ENCODE peak calls at places on chromosomes 16 and 17, in six cellular contexts. Z is endothelial cell of umbilical vein, X is A549, J is adrenal gland, D is psoas muscle, Y is ascending aorta. K is an unnamed sample. For H3K9me3, the result is how much of the 10 kb centered on the place peaks cover.

GRCh38 chr17:41098476-41098875 is 534 bp upstream of the KRTAP4-8 start:
- DNase-seq in Y (no peak), X (no peak), D (no peak), Z (no peak), J (no peak), K (no peak)

GRCh38 chr17:73546770-73547345 is 97.4 kb downstream of the SDK2 start:
- DNase-seq in D (no peak), Y (no peak), Z (no peak), J (peak), X (peak), K (no peak)

GRCh38 chr16:54233626-54234025 is 53.0 kb downstream of the IRX3 start:
- DNase-seq in X (no peak), J (no peak), D (no peak), Y (no peak), Z (no peak), K (no peak)

GRCh38 chr16:1793578-1794220 is at the start of gene IGFALS:
- DNase-seq in Y (no peak), J (no peak), X (no peak), Z (no peak), D (peak), K (no peak)

GRCh38 chr17:55458977-55459376 is 37.3 kb upstream of the MMD start:
- DNase-seq in D (no peak), J (no peak), Z (peak), X (peak), Y (no peak), K (no peak)

GRCh38 chr17:41784207-41784744 is 2.2 kb downstream of the JUP start:
- DNase-seq in Y (no peak), J (no peak), X (peak), D (no peak), Z (peak), K (no peak)

GRCh38 chr17:39177256-39177655 is 11.3 kb upstream of the ARL5C start:
- DNase-seq in X (peak), Y (no peak), D (no peak), Z (no peak), J (no peak), K (no peak)

GRCh38 chr17:30858556-30859250 is 26.9 kb downstream of the ATAD5 start:
- DNase-seq in X (no peak), Y (no peak), Z (no peak), J (no peak), D (no peak), K (no peak)

DNA sequence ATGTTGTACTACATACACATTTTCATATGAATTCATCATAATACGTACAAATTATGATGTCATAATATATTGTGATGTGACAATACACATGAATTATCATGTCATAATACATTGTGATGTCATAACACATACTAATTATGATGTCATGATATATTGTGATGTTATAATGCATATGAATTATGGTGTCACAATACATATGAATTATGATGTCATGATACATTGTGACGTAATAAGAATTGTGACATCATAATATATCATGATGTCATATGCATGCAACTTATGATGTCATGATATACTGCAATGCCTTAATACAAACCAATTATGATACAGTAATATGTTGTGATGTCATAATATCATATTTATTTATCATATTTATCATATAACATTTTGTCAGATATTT is 2074.3 kb downstream of the TP53TG3F start:
- DNase-seq in Y (no peak), D (no peak), Z (no peak), X (no peak), J (no peak), K (no peak)
- H3K9me3 ChIP-seq in Y (under half), D (under half), Z (under half), X (under half), J (under half), K (under half)

GRCh38 chr16:34078697-34079096 is 619.3 kb downstream of the TP53TG3F start:
- DNase-seq in D (no peak), Y (no peak), J (no peak), X (no peak), Z (peak), K (no peak)
- H3K9me3 ChIP-seq in D (half or more), Y (under half), J (under half), X (under half), Z (under half), K (under half)

DNA sequence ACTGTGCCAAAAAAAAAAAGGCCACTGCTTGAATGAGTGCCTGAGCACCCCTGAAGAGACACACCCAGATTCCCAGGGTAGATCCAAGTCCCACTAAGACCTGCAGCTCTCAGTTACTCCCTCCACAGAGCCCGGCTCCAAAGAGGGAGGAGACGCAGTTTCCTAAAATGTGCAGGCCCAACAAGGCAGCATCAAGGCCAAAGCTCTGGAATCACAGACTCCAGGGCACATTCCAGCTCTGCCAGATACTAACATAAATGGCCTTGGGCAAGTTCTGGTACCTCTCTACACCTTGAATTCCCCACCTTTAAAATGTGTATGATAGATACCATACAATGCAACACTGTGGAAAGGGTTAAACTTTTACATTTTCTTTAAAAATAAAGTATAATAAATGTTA is 57.0 kb downstream of the GAS7 start:
- DNase-seq in Y (no peak), X (no peak), J (no peak), D (no peak), Z (no peak), K (no peak)
- H3K9me3 ChIP-seq in Y (under half), X (under half), J (under half), D (under half), Z (under half), K (under half)

GRCh38 chr17:67655478-67656148 is 62.1 kb upstream of the NOL11 start:
- DNase-seq in Z (no peak), J (no peak), Y (no peak), D (no peak), X (no peak), K (no peak)
- H3K9me3 ChIP-seq in Z (under half), J (under half), Y (under half), D (under half), X (under half), K (under half)

DNA sequence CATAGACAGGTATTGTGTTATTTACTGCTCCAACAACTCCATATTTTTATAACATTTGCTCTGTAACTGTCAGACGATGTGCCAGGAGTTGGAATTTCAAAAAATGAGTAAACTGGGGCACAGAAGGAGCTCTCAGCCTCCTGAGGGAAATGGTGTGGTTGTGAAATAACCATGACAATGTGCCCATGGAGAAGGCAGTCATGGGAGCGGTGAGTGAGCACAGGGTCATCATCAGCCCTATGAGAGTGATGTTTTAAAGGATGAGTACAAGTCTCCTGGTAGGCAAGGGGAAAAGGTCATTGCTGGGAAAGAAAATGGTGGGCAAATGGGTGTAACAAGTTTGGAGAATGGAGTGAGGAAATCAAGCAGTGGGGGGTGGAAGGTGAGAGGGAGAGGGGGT is 115.0 kb upstream of the SEC14L1 start:
- DNase-seq in Z (no peak), D (no peak), J (no peak), X (no peak), Y (no peak), K (no peak)
- H3K9me3 ChIP-seq in Z (under half), D (under half), J (under half), X (under half), Y (under half), K (under half)

DNA sequence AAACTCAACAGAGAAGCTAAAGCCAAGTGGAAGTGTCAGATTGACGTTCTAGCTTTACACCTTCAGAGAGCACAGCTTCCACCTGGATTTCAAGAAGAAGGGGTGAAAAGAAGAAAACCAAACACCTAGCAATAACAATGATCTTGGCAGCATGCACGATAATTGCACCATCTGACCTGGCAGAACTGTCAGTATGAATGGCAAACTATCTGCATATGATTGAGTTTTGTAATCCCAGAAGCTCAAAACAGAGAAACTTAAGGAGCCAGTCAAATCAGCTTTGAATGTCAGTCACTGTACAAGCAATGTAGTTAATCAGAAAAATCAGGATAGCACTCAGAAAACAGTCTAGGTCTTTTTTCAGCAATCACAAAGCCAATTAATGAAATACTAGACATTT is 427.1 kb downstream of the ZFHX3 start:
- DNase-seq in X (no peak), Z (no peak), D (no peak), Y (no peak), J (no peak), K (no peak)
- H3K9me3 ChIP-seq in X (under half), Z (under half), D (under half), Y (under half), J (under half), K (under half)

DNA sequence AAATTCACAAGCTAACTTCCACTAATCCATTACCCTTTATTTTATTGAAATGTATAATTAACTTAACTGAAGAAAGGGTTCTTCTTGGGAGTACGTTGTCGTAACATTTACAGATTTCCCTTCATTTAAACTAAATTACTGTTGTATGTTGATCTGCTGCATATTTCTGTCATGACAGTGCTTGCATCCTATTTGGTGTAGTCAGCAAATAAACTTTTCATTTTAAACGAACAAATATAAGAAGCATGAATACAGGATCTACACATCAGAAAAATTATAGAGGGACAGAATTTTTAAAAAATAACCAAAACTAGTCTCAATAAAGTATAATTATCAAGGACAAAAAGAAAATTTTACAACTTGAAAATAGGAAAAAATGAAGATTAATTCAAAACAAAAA is 66.5 kb upstream of the ZNF267 start:
- DNase-seq in D (no peak), X (no peak), Z (no peak), J (no peak), Y (no peak), K (no peak)
- H3K9me3 ChIP-seq in D (under half), X (under half), Z (under half), J (under half), Y (under half), K (under half)

GRCh38 chr16:65773319-65773874 is 593.1 kb upstream of the CDH5 start:
- DNase-seq in Y (no peak), X (no peak), J (no peak), D (no peak), Z (no peak), K (no peak)
- H3K9me3 ChIP-seq in Y (under half), X (under half), J (under half), D (under half), Z (under half), K (under half)

DNA sequence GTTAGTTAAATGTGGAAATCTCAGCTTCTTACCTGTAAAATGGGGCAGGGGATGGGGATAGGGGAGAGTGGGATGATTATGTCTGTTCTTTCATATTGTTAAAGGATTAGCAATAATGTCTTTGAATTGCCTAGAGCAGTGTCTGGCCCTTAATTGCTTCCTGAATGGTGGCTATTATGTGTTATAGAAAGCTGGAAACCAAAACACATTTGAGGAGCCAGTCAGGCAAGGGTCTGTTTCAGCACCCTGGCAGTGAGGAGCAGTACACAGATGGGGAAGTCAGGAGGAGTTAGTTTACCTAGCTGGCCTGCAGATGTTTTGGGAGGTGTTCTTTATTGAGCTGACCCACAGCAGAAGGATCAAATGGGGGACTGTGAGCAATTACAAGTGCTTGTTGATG is 63.0 kb downstream of the NUP93 start:
- DNase-seq in X (no peak), J (no peak), D (no peak), Y (no peak), Z (no peak), K (no peak)
- H3K9me3 ChIP-seq in X (under half), J (under half), D (under half), Y (under half), Z (under half), K (under half)

GRCh38 chr17:27976331-27976730 is 66.1 kb upstream of the NLK start:
- DNase-seq in D (no peak), X (no peak), Z (no peak), J (no peak), Y (no peak), K (no peak)

GRCh38 chr17:27977751-27978688 is 64.5 kb upstream of the NLK start:
- DNase-seq in J (no peak), X (no peak), D (no peak), Z (no peak), Y (no peak), K (no peak)

GRCh38 chr17:27980035-27980434 is 62.4 kb upstream of the NLK start:
- DNase-seq in J (peak), X (peak), D (no peak), Y (no peak), Z (peak), K (no peak)

GRCh38 chr17:27981978-27982377 is 60.5 kb upstream of the NLK start:
- DNase-seq in D (no peak), X (no peak), J (no peak), Z (no peak), Y (no peak), K (no peak)

GRCh38 chr17:27978689-27979175 is 63.7 kb upstream of the NLK start:
- DNase-seq in Z (peak), J (no peak), Y (no peak), D (no peak), X (no peak), K (no peak)
- H3K9me3 ChIP-seq in Z (under half), J (under half), Y (under half), D (under half), X (under half), K (under half)